ENCODE peak calls at places on chromosomes 5 and 9, in nine cellular contexts. One of them, this sample, is unnamed.

GRCh38 chr9:99357575-99357974 is 135.5 kb downstream of the SEC61B start:
- DNase-seq in choroid plexus epithelial cell: no peak
- DNase-seq in H1: no peak
- DNase-seq in heart right ventricle: peak; percentile 76
- DNase-seq in left lung: no peak
- DNase-seq in endothelial cell of umbilical vein: no peak
- DNase-seq in adrenal gland: no peak
- DNase-seq in fibroblast of lung: no peak
- DNase-seq in psoas muscle: peak; percentile 69
- DNase-seq in this sample: peak; percentile 79

GRCh38 chr9:131732061-131732526 is 7.8 kb downstream of the RAPGEF1 start:
- DNase-seq in choroid plexus epithelial cell: no peak
- DNase-seq in H1: no peak
- DNase-seq in heart right ventricle: no peak
- DNase-seq in left lung: no peak
- DNase-seq in endothelial cell of umbilical vein: peak; percentile 23
- DNase-seq in adrenal gland: no peak
- DNase-seq in fibroblast of lung: peak; percentile 73
- DNase-seq in psoas muscle: peak; percentile 46
- DNase-seq in this sample: no peak

GRCh38 chr5:96664669-96665068 is 2.5 kb downstream of the CAST start:
- DNase-seq in choroid plexus epithelial cell: no peak
- DNase-seq in H1: no peak
- DNase-seq in heart right ventricle: no peak
- DNase-seq in left lung: no peak
- DNase-seq in endothelial cell of umbilical vein: no peak
- DNase-seq in adrenal gland: no peak
- DNase-seq in fibroblast of lung: peak; percentile 36
- DNase-seq in psoas muscle: no peak
- DNase-seq in this sample: no peak

GRCh38 chr5:115736690-115737005 is 79.8 kb downstream of the CDO1 start:
- DNase-seq in choroid plexus epithelial cell: no peak
- DNase-seq in H1: no peak
- DNase-seq in heart right ventricle: no peak
- DNase-seq in left lung: no peak
- DNase-seq in endothelial cell of umbilical vein: no peak
- DNase-seq in adrenal gland: no peak
- DNase-seq in fibroblast of lung: no peak
- DNase-seq in psoas muscle: no peak
- DNase-seq in this sample: no peak

GRCh38 chr5:181130832-181131496 is at the start of gene OR2V1:
- DNase-seq in choroid plexus epithelial cell: no peak
- DNase-seq in H1: no peak
- DNase-seq in heart right ventricle: no peak
- DNase-seq in left lung: no peak
- DNase-seq in endothelial cell of umbilical vein: no peak
- DNase-seq in adrenal gland: no peak
- DNase-seq in fibroblast of lung: no peak
- DNase-seq in psoas muscle: no peak
- DNase-seq in this sample: no peak

GRCh38 chr5:58765058-58765457 is 182.2 kb downstream of the RAB3C start:
- DNase-seq in choroid plexus epithelial cell: no peak
- DNase-seq in H1: no peak
- DNase-seq in heart right ventricle: no peak
- DNase-seq in left lung: no peak
- DNase-seq in endothelial cell of umbilical vein: no peak
- DNase-seq in adrenal gland: no peak
- DNase-seq in fibroblast of lung: no peak
- DNase-seq in psoas muscle: no peak
- DNase-seq in this sample: no peak

GRCh38 chr9:85055506-85056202 is 386.1 kb downstream of the NTRK2 start:
- DNase-seq in choroid plexus epithelial cell: no peak
- DNase-seq in H1: no peak
- DNase-seq in heart right ventricle: no peak
- DNase-seq in left lung: no peak
- DNase-seq in endothelial cell of umbilical vein: no peak
- DNase-seq in adrenal gland: no peak
- DNase-seq in fibroblast of lung: no peak
- DNase-seq in psoas muscle: no peak
- DNase-seq in this sample: no peak

GRCh38 chr9:137064880-137065164 is 5.5 kb downstream of the SAPCD2 start:
- DNase-seq in choroid plexus epithelial cell: no peak
- DNase-seq in H1: no peak
- DNase-seq in heart right ventricle: no peak
- DNase-seq in left lung: no peak
- DNase-seq in endothelial cell of umbilical vein: no peak
- DNase-seq in adrenal gland: no peak
- DNase-seq in fibroblast of lung: no peak
- DNase-seq in psoas muscle: no peak
- DNase-seq in this sample: no peak

GRCh38 chr5:103849934-103850333 is 287.3 kb upstream of the NUDT12 start:
- DNase-seq in choroid plexus epithelial cell: peak; percentile 94
- DNase-seq in H1: no peak
- DNase-seq in heart right ventricle: no peak
- DNase-seq in left lung: no peak
- DNase-seq in endothelial cell of umbilical vein: no peak
- DNase-seq in adrenal gland: no peak
- DNase-seq in fibroblast of lung: peak; percentile 95
- DNase-seq in psoas muscle: no peak
- DNase-seq in this sample: no peak

GRCh38 chr5:181138258-181138657 is 7.3 kb upstream of the OR2V1 start:
- DNase-seq in choroid plexus epithelial cell: no peak
- DNase-seq in H1: no peak
- DNase-seq in heart right ventricle: no peak
- DNase-seq in left lung: no peak
- DNase-seq in endothelial cell of umbilical vein: no peak
- DNase-seq in adrenal gland: no peak
- DNase-seq in fibroblast of lung: no peak
- DNase-seq in psoas muscle: no peak
- DNase-seq in this sample: no peak

DNA sequence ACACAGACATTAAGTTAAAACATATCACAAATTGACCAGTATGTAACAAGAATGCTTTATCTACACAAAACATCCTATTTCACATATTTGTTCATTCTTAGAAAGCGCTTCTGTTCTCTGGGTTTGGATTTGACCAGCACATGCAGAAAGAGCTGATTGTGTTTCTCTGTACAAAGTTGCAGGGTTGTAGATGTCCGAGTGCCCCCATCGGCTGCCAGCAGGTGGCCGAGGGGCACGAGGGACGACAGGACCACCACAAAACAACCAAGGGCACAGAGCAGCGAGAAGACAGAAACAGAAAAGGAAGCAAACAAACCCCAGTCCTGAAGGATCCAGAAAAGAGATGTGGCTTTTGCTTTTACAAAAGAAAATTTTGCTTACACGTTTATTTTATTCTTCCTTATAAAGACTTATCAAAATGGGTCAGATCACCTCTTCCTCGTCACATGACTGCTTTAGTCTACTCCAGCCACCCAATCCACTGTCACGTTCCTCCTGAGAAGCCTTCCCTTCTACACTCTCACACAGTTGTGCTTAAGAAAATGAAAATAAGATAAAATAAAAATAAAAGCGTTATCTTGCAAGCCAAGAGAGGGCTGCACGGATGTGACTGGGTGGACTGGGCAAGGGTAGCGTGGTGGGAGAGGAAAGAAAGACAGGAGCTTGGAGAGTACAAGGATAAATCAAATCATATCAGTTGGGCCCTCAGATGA is 9.5 kb downstream of the OTP start:
- DNase-seq in choroid plexus epithelial cell: no peak
- DNase-seq in H1: peak; percentile 46
- DNase-seq in heart right ventricle: no peak
- DNase-seq in left lung: no peak
- DNase-seq in endothelial cell of umbilical vein: no peak
- DNase-seq in adrenal gland: no peak
- DNase-seq in fibroblast of lung: no peak
- DNase-seq in psoas muscle: no peak
- DNase-seq in this sample: no peak
- H3K4me3 ChIP-seq in choroid plexus epithelial cell: no peak overlapping the region
- H3K4me3 ChIP-seq in H1: peak overlapping the region; percentile 20
- H3K4me3 ChIP-seq in heart right ventricle: no peak overlapping the region
- H3K4me3 ChIP-seq in left lung: no peak overlapping the region
- H3K4me3 ChIP-seq in endothelial cell of umbilical vein: no peak overlapping the region
- H3K4me3 ChIP-seq in adrenal gland: no peak overlapping the region
- H3K4me3 ChIP-seq in fibroblast of lung: no peak overlapping the region
- H3K4me3 ChIP-seq in psoas muscle: peak overlapping the region; percentile 66
- H3K4me3 ChIP-seq in this sample: no peak overlapping the region

GRCh38 chr9:76396144-76396543 is 1.9 kb upstream of the RFK start:
- DNase-seq in choroid plexus epithelial cell: no peak
- DNase-seq in H1: no peak
- DNase-seq in heart right ventricle: no peak
- DNase-seq in left lung: no peak
- DNase-seq in endothelial cell of umbilical vein: no peak
- DNase-seq in adrenal gland: no peak
- DNase-seq in fibroblast of lung: no peak
- DNase-seq in psoas muscle: no peak
- DNase-seq in this sample: no peak

GRCh38 chr9:76394896-76395244 is 644 bp upstream of the RFK start:
- DNase-seq in choroid plexus epithelial cell: no peak
- DNase-seq in H1: peak; percentile 57
- DNase-seq in heart right ventricle: peak; percentile 54
- DNase-seq in left lung: peak; percentile 53
- DNase-seq in endothelial cell of umbilical vein: no peak
- DNase-seq in adrenal gland: peak; percentile 81
- DNase-seq in fibroblast of lung: no peak
- DNase-seq in psoas muscle: peak; percentile 51
- DNase-seq in this sample: peak; percentile 53

GRCh38 chr9:76396597-76396996 is 2.4 kb upstream of the RFK start:
- DNase-seq in choroid plexus epithelial cell: no peak
- DNase-seq in H1: no peak
- DNase-seq in heart right ventricle: no peak
- DNase-seq in left lung: no peak
- DNase-seq in endothelial cell of umbilical vein: no peak
- DNase-seq in adrenal gland: no peak
- DNase-seq in fibroblast of lung: no peak
- DNase-seq in psoas muscle: no peak
- DNase-seq in this sample: no peak

GRCh38 chr9:76394023-76394895 is at the start of gene RFK:
- DNase-seq in choroid plexus epithelial cell: peak; percentile 96
- DNase-seq in H1: peak; percentile 99
- DNase-seq in heart right ventricle: peak; percentile 94
- DNase-seq in left lung: peak; percentile 95
- DNase-seq in endothelial cell of umbilical vein: peak; percentile 95
- DNase-seq in adrenal gland: peak; percentile 95
- DNase-seq in fibroblast of lung: peak; percentile 95
- DNase-seq in psoas muscle: peak; percentile 95
- DNase-seq in this sample: peak; percentile 97

GRCh38 chr9:76395381-76395780 is 1.2 kb upstream of the RFK start:
- DNase-seq in choroid plexus epithelial cell: no peak
- DNase-seq in H1: no peak
- DNase-seq in heart right ventricle: no peak
- DNase-seq in left lung: no peak
- DNase-seq in endothelial cell of umbilical vein: no peak
- DNase-seq in adrenal gland: no peak
- DNase-seq in fibroblast of lung: no peak
- DNase-seq in psoas muscle: no peak
- DNase-seq in this sample: no peak
- H3K4me3 ChIP-seq in choroid plexus epithelial cell: no peak overlapping the region
- H3K4me3 ChIP-seq in H1: peak overlapping the region; percentile 86
- H3K4me3 ChIP-seq in heart right ventricle: peak overlapping the region; percentile 81
- H3K4me3 ChIP-seq in left lung: peak overlapping the region; percentile 98
- H3K4me3 ChIP-seq in endothelial cell of umbilical vein: no peak overlapping the region
- H3K4me3 ChIP-seq in adrenal gland: no peak overlapping the region
- H3K4me3 ChIP-seq in fibroblast of lung: peak overlapping the region; percentile 87
- H3K4me3 ChIP-seq in psoas muscle: peak overlapping the region; percentile 94
- H3K4me3 ChIP-seq in this sample: peak overlapping the region; percentile 96

GRCh38 chr5:14268738-14269137 is 125.6 kb downstream of the TRIO start:
- DNase-seq in choroid plexus epithelial cell: peak; percentile 74
- DNase-seq in H1: no peak
- DNase-seq in heart right ventricle: peak; percentile 68
- DNase-seq in left lung: no peak
- DNase-seq in endothelial cell of umbilical vein: peak; percentile 39
- DNase-seq in adrenal gland: peak; percentile 63
- DNase-seq in fibroblast of lung: peak; percentile 70
- DNase-seq in psoas muscle: no peak
- DNase-seq in this sample: peak; percentile 68
- H3K4me3 ChIP-seq in choroid plexus epithelial cell: no peak overlapping the region
- H3K4me3 ChIP-seq in H1: no peak overlapping the region
- H3K4me3 ChIP-seq in heart right ventricle: no peak overlapping the region
- H3K4me3 ChIP-seq in left lung: no peak overlapping the region
- H3K4me3 ChIP-seq in endothelial cell of umbilical vein: no peak overlapping the region
- H3K4me3 ChIP-seq in adrenal gland: no peak overlapping the region
- H3K4me3 ChIP-seq in fibroblast of lung: no peak overlapping the region
- H3K4me3 ChIP-seq in psoas muscle: peak overlapping the region; percentile 20
- H3K4me3 ChIP-seq in this sample: no peak overlapping the region

GRCh38 chr9:70868661-70869652 is 252.5 kb downstream of the TRPM3 start:
- DNase-seq in choroid plexus epithelial cell: peak; percentile 34
- DNase-seq in H1: no peak
- DNase-seq in heart right ventricle: peak; percentile 13
- DNase-seq in left lung: no peak
- DNase-seq in endothelial cell of umbilical vein: peak; percentile 82
- DNase-seq in adrenal gland: peak; percentile 26
- DNase-seq in fibroblast of lung: peak; percentile 30
- DNase-seq in psoas muscle: no peak
- DNase-seq in this sample: no peak
- H3K4me3 ChIP-seq in choroid plexus epithelial cell: peak overlapping the region; percentile 22
- H3K4me3 ChIP-seq in H1: no peak overlapping the region
- H3K4me3 ChIP-seq in heart right ventricle: no peak overlapping the region
- H3K4me3 ChIP-seq in left lung: no peak overlapping the region
- H3K4me3 ChIP-seq in endothelial cell of umbilical vein: peak overlapping the region; percentile 70
- H3K4me3 ChIP-seq in adrenal gland: peak overlapping the region; percentile 7
- H3K4me3 ChIP-seq in fibroblast of lung: peak overlapping the region; percentile 39
- H3K4me3 ChIP-seq in psoas muscle: peak overlapping the region; percentile 52
- H3K4me3 ChIP-seq in this sample: peak overlapping the region; percentile 53

DNA sequence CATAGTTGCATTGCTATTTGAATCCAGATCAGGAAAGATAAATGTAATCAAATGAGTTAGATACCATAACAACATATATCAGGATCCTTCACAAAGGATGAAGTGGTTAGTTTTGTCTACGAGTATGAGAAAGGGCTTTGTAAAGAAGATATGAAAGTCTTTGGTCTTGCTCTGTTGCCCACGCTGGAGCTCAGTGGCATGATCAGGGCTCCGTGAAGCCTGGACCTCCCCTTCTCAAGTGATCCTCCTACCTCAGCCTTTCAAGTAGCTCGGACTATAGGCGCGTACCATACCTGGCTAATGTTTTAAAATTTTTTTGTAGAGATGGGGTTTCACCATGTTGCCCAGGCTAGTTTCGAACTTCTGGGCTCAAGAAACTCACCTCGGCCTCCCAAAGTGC is 1.8 kb downstream of the SMC5 start:
- DNase-seq in choroid plexus epithelial cell: no peak
- DNase-seq in H1: no peak
- DNase-seq in heart right ventricle: no peak
- DNase-seq in left lung: no peak
- DNase-seq in endothelial cell of umbilical vein: no peak
- DNase-seq in adrenal gland: no peak
- DNase-seq in fibroblast of lung: no peak
- DNase-seq in psoas muscle: no peak
- DNase-seq in this sample: no peak
- H3K4me3 ChIP-seq in choroid plexus epithelial cell: no peak overlapping the region
- H3K4me3 ChIP-seq in H1: no peak overlapping the region
- H3K4me3 ChIP-seq in heart right ventricle: no peak overlapping the region
- H3K4me3 ChIP-seq in left lung: no peak overlapping the region
- H3K4me3 ChIP-seq in endothelial cell of umbilical vein: no peak overlapping the region
- H3K4me3 ChIP-seq in adrenal gland: no peak overlapping the region
- H3K4me3 ChIP-seq in fibroblast of lung: peak overlapping the region; percentile 94
- H3K4me3 ChIP-seq in psoas muscle: peak overlapping the region; percentile 78
- H3K4me3 ChIP-seq in this sample: no peak overlapping the region